ENCODE peak calls at places on chromosomes 2 and 18, in seven cellular contexts. One of them, this sample, is unnamed.

GRCh38 chr18:13422541-13423147 is 204.1 kb downstream of the LDLRAD4 start:
- DNase-seq in HCT116: no peak
- DNase-seq in breast epithelium: no peak
- DNase-seq in thyroid gland: no peak
- DNase-seq in A549: no peak
- DNase-seq in stomach: no peak
- DNase-seq in IMR-90: no peak
- DNase-seq in this sample: no peak

GRCh38 chr2:105243961-105244360 is 2.4 kb downstream of the GPR45 start:
- DNase-seq in A549: no peak
- DNase-seq in breast epithelium: no peak
- DNase-seq in stomach: no peak
- DNase-seq in HCT116: no peak
- DNase-seq in IMR-90: no peak
- DNase-seq in thyroid gland: no peak
- DNase-seq in this sample: no peak

GRCh38 chr2:225122582-225123486 is 80.6 kb upstream of the DOCK10 start:
- DNase-seq in stomach: no peak
- DNase-seq in IMR-90: peak
- DNase-seq in A549: peak
- DNase-seq in breast epithelium: no peak
- DNase-seq in thyroid gland: peak
- DNase-seq in HCT116: no peak
- DNase-seq in this sample: no peak

GRCh38 chr2:40332096-40332826 is 119.6 kb downstream of the SLC8A1 start:
- DNase-seq in HCT116: no peak
- DNase-seq in breast epithelium: no peak
- DNase-seq in thyroid gland: no peak
- DNase-seq in IMR-90: peak
- DNase-seq in A549: peak
- DNase-seq in stomach: no peak
- DNase-seq in this sample: no peak

GRCh38 chr2:177748360-177748759 is 324.2 kb downstream of the PDE11A start:
- DNase-seq in HCT116: no peak
- DNase-seq in breast epithelium: no peak
- DNase-seq in stomach: no peak
- DNase-seq in thyroid gland: no peak
- DNase-seq in IMR-90: no peak
- DNase-seq in A549: no peak
- DNase-seq in this sample: no peak

GRCh38 chr18:48545690-48546365 is 7.0 kb downstream of the CTIF start:
- DNase-seq in HCT116: no peak
- DNase-seq in thyroid gland: no peak
- DNase-seq in A549: peak
- DNase-seq in breast epithelium: peak
- DNase-seq in IMR-90: peak
- DNase-seq in stomach: peak
- DNase-seq in this sample: peak

GRCh38 chr2:95158891-95159619 is 593 bp downstream of the ZNF514 start:
- DNase-seq in breast epithelium: no peak
- DNase-seq in stomach: peak
- DNase-seq in HCT116: no peak
- DNase-seq in thyroid gland: peak
- DNase-seq in A549: peak
- DNase-seq in IMR-90: peak
- DNase-seq in this sample: peak

GRCh38 chr2:155372969-155373368 is 674.5 kb downstream of the KCNJ3 start:
- DNase-seq in HCT116: peak
- DNase-seq in IMR-90: no peak
- DNase-seq in stomach: no peak
- DNase-seq in A549: peak
- DNase-seq in thyroid gland: no peak
- DNase-seq in breast epithelium: no peak
- DNase-seq in this sample: no peak

GRCh38 chr2:72128059-72128842 is 19.4 kb downstream of the CYP26B1 start:
- DNase-seq in stomach: no peak
- DNase-seq in A549: no peak
- DNase-seq in IMR-90: no peak
- DNase-seq in HCT116: no peak
- DNase-seq in thyroid gland: no peak
- DNase-seq in breast epithelium: no peak
- DNase-seq in this sample: no peak

GRCh38 chr2:175156534-175156933 is 11.5 kb downstream of the ATF2 start:
- DNase-seq in A549: no peak
- DNase-seq in IMR-90: no peak
- DNase-seq in stomach: no peak
- DNase-seq in thyroid gland: peak
- DNase-seq in breast epithelium: no peak
- DNase-seq in HCT116: no peak
- DNase-seq in this sample: no peak

GRCh38 chr18:23943104-23943503 is 71.5 kb upstream of the TTC39C start:
- DNase-seq in IMR-90: no peak
- DNase-seq in HCT116: no peak
- DNase-seq in A549: no peak
- DNase-seq in stomach: no peak
- DNase-seq in thyroid gland: no peak
- DNase-seq in breast epithelium: no peak
- DNase-seq in this sample: no peak

GRCh38 chr2:11583203-11583752 is 49.4 kb downstream of the GREB1 start:
- DNase-seq in A549: peak
- DNase-seq in thyroid gland: no peak
- DNase-seq in stomach: no peak
- DNase-seq in HCT116: no peak
- DNase-seq in breast epithelium: no peak
- DNase-seq in IMR-90: peak
- DNase-seq in this sample: no peak

GRCh38 chr2:73418343-73418742 is 32.7 kb downstream of the ALMS1 start:
- DNase-seq in A549: no peak
- DNase-seq in HCT116: no peak
- DNase-seq in thyroid gland: peak
- DNase-seq in IMR-90: peak
- DNase-seq in stomach: peak
- DNase-seq in breast epithelium: peak
- DNase-seq in this sample: peak

GRCh38 chr2:184646177-184646576 is 47.8 kb downstream of the ZNF804A start:
- DNase-seq in HCT116: no peak
- DNase-seq in A549: no peak
- DNase-seq in stomach: no peak
- DNase-seq in thyroid gland: peak
- DNase-seq in IMR-90: peak
- DNase-seq in breast epithelium: no peak
- DNase-seq in this sample: no peak

GRCh38 chr2:159176555-159176954 is 109.9 kb downstream of the WDSUB1 start:
- DNase-seq in A549: no peak
- DNase-seq in HCT116: no peak
- DNase-seq in stomach: no peak
- DNase-seq in breast epithelium: peak
- DNase-seq in IMR-90: peak
- DNase-seq in thyroid gland: no peak
- DNase-seq in this sample: no peak

GRCh38 chr2:145984541-145984940 is 1464.6 kb upstream of the ZEB2 start:
- DNase-seq in stomach: no peak
- DNase-seq in breast epithelium: no peak
- DNase-seq in HCT116: peak
- DNase-seq in A549: peak
- DNase-seq in IMR-90: peak
- DNase-seq in thyroid gland: no peak
- DNase-seq in this sample: no peak

GRCh38 chr18:22983175-22983574 is 50.0 kb downstream of the RBBP8 start:
- DNase-seq in A549: peak
- DNase-seq in stomach: no peak
- DNase-seq in breast epithelium: no peak
- DNase-seq in thyroid gland: no peak
- DNase-seq in IMR-90: peak
- DNase-seq in HCT116: peak
- DNase-seq in this sample: no peak

GRCh38 chr18:3790702-3791101 is 340.7 kb downstream of the TGIF1 start:
- DNase-seq in HCT116: no peak
- DNase-seq in breast epithelium: no peak
- DNase-seq in thyroid gland: no peak
- DNase-seq in A549: no peak
- DNase-seq in stomach: no peak
- DNase-seq in IMR-90: no peak
- DNase-seq in this sample: no peak

GRCh38 chr18:70461323-70462077 is 172.7 kb downstream of the SOCS6 start:
- DNase-seq in A549: no peak
- DNase-seq in stomach: no peak
- DNase-seq in HCT116: no peak
- DNase-seq in thyroid gland: no peak
- DNase-seq in IMR-90: no peak
- DNase-seq in breast epithelium: no peak
- DNase-seq in this sample: no peak

GRCh38 chr2:128536925-128537620 is 218.4 kb upstream of the HS6ST1 start:
- DNase-seq in stomach: peak
- DNase-seq in HCT116: peak
- DNase-seq in thyroid gland: no peak
- DNase-seq in IMR-90: peak
- DNase-seq in A549: peak
- DNase-seq in breast epithelium: no peak
- DNase-seq in this sample: no peak

GRCh38 chr2:150182564-150183249 is 304.8 kb downstream of the RND3 start:
- DNase-seq in A549: no peak
- DNase-seq in HCT116: no peak
- DNase-seq in breast epithelium: no peak
- DNase-seq in IMR-90: no peak
- DNase-seq in thyroid gland: no peak
- DNase-seq in stomach: no peak
- DNase-seq in this sample: no peak

GRCh38 chr2:114642988-114643553 is 200.6 kb downstream of the DPP10 start:
- DNase-seq in IMR-90: no peak
- DNase-seq in thyroid gland: no peak
- DNase-seq in A549: no peak
- DNase-seq in breast epithelium: no peak
- DNase-seq in stomach: no peak
- DNase-seq in HCT116: no peak
- DNase-seq in this sample: no peak

GRCh38 chr2:218395090-218395444 is 4.6 kb upstream of the CTDSP1 start:
- DNase-seq in breast epithelium: no peak
- DNase-seq in stomach: no peak
- DNase-seq in IMR-90: no peak
- DNase-seq in thyroid gland: no peak
- DNase-seq in A549: no peak
- DNase-seq in HCT116: no peak
- DNase-seq in this sample: no peak
- TF ChIP-seq CTCF in breast epithelium: no peak
- TF ChIP-seq CTCF in stomach: no peak
- TF ChIP-seq CTCF in IMR-90: no peak
- TF ChIP-seq CTCF in thyroid gland: no peak
- TF ChIP-seq CTCF in A549: no peak
- TF ChIP-seq CTCF in HCT116: no peak
- TF ChIP-seq CTCF in this sample: no peak

GRCh38 chr18:50374170-50374752 is 585 bp upstream of the SKA1 start:
- DNase-seq in thyroid gland: no peak
- DNase-seq in breast epithelium: no peak
- DNase-seq in stomach: no peak
- DNase-seq in HCT116: no peak
- DNase-seq in A549: no peak
- DNase-seq in IMR-90: no peak
- DNase-seq in this sample: no peak

GRCh38 chr18:50374753-50375391 is at the start of gene SKA1:
- DNase-seq in A549: peak
- DNase-seq in IMR-90: peak
- DNase-seq in HCT116: peak
- DNase-seq in thyroid gland: peak
- DNase-seq in stomach: peak
- DNase-seq in breast epithelium: peak
- DNase-seq in this sample: peak

GRCh38 chr18:50372743-50373142 is 2.1 kb upstream of the SKA1 start:
- DNase-seq in breast epithelium: no peak
- DNase-seq in A549: no peak
- DNase-seq in stomach: no peak
- DNase-seq in HCT116: no peak
- DNase-seq in IMR-90: no peak
- DNase-seq in thyroid gland: no peak
- DNase-seq in this sample: no peak

GRCh38 chr18:50377061-50377798 is 2.4 kb downstream of the SKA1 start:
- DNase-seq in A549: no peak
- DNase-seq in breast epithelium: no peak
- DNase-seq in stomach: no peak
- DNase-seq in IMR-90: no peak
- DNase-seq in thyroid gland: no peak
- DNase-seq in HCT116: no peak
- DNase-seq in this sample: no peak

GRCh38 chr18:50373531-50373930 is 1.3 kb upstream of the SKA1 start:
- DNase-seq in IMR-90: no peak
- DNase-seq in thyroid gland: no peak
- DNase-seq in HCT116: no peak
- DNase-seq in breast epithelium: no peak
- DNase-seq in A549: no peak
- DNase-seq in stomach: no peak
- DNase-seq in this sample: no peak
- H3K4me3 ChIP-seq in IMR-90: no peak
- H3K4me3 ChIP-seq in thyroid gland: no peak
- H3K4me3 ChIP-seq in HCT116: no peak
- H3K4me3 ChIP-seq in breast epithelium: no peak
- H3K4me3 ChIP-seq in A549: no peak
- H3K4me3 ChIP-seq in stomach: no peak
- H3K4me3 ChIP-seq in this sample: no peak

DNA sequence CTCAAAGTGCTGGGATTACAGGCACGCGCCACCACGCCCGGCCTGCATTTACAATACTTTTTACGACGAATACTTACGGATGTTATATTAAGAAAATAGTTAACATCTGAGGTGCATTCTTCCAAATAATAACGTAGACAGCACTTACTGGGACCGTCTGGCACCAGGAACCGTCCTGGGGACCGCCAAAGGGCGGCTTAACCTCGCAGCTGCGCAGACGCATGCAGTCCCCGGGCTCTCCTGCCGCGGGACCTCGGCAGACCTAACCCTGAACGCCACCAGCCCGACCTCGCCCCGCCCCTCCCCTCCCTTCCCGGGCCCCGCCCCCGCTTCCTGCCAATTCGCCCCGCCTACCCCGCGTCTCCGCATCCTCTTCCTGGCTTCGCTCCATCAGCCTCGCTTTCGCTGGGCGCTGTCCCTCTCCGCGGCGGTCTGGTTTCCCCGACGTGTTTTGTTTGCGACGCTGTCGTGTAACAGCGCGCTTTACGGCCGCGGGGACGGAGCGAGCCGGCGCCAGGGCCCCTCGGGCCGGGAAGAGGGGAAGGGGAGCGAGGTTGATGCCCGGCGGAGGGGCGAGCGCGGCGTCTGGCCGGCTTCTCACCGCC is at the start of gene CNOT11:
- DNase-seq in IMR-90: peak
- DNase-seq in A549: peak
- DNase-seq in thyroid gland: peak
- DNase-seq in HCT116: peak
- DNase-seq in stomach: peak
- DNase-seq in breast epithelium: peak
- DNase-seq in this sample: peak
- TF ChIP-seq POLR2A in IMR-90: peak
- TF ChIP-seq POLR2A in A549: peak
- TF ChIP-seq POLR2A in thyroid gland: no peak
- TF ChIP-seq POLR2A in HCT116: peak
- TF ChIP-seq POLR2A in stomach: peak
- TF ChIP-seq POLR2A in breast epithelium: peak
- TF ChIP-seq POLR2A in this sample: peak

DNA sequence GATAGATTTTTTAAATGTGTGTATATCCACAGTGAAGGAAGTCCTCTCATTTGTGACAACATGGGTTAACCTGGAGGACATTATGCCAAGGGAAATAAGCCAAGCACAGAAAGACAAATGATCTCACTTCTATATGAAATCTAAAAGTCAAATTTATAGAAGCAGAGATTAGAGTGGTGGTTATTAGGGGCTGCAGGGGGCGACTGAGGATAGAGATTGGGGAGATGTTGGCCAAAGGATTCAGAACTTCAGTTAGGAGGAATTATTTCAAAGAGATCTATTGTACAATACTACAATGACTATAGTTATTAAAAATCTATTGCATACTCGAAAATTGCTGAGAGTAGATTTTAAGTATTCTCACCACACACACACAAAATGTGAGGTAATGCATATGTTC is 252.4 kb upstream of the SLC39A10 start:
- DNase-seq in breast epithelium: no peak
- DNase-seq in stomach: no peak
- DNase-seq in A549: no peak
- DNase-seq in IMR-90: no peak
- DNase-seq in thyroid gland: no peak
- DNase-seq in HCT116: no peak
- DNase-seq in this sample: no peak
- TF ChIP-seq CTCF in breast epithelium: no peak
- TF ChIP-seq CTCF in stomach: no peak
- TF ChIP-seq CTCF in A549: no peak
- TF ChIP-seq CTCF in IMR-90: peak
- TF ChIP-seq CTCF in thyroid gland: no peak
- TF ChIP-seq CTCF in HCT116: no peak
- TF ChIP-seq CTCF in this sample: no peak

This sample was measured in prostate gland.